ENCODE peak calls at places on chromosomes 13 and 19, in four cellular contexts. I, M, J and D are unnamed samples.

GRCh38 chr19:40799558-40800338 is 757 bp downstream of the EGLN2 start:
- DNase-seq in I (peak), M (no peak), J (peak), D (peak)

GRCh38 chr13:102677122-102677521 is 17.7 kb downstream of the METTL21C start:
- DNase-seq in I (no peak), M (no peak), J (no peak), D (no peak)

GRCh38 chr19:46471116-46471733 is at the start of gene PNMA8A:
- DNase-seq in I (peak), M (no peak), J (peak), D (peak)

GRCh38 chr19:29843180-29844051 is 31.6 kb downstream of the CCNE1 start:
- DNase-seq in I (peak), M (no peak), J (peak), D (peak)

GRCh38 chr13:110403315-110403714 is 96.2 kb downstream of the COL4A2 start:
- DNase-seq in I (no peak), M (no peak), J (peak), D (no peak)

GRCh38 chr13:23469901-23470525 is 36.5 kb upstream of the SACS start:
- DNase-seq in I (peak), M (no peak), J (peak), D (peak)

GRCh38 chr13:93224545-93224944 is 2.1 kb upstream of the GPC6 start:
- DNase-seq in I (peak), M (no peak), J (peak), D (peak)

GRCh38 chr13:101621099-101621498 is 168.6 kb downstream of the ITGBL1 start:
- DNase-seq in I (no peak), M (no peak), J (no peak), D (no peak)

GRCh38 chr19:45716314-45717130 is 14.2 kb downstream of the FBXO46 start:
- DNase-seq in I (peak), M (no peak), J (peak), D (peak)

GRCh38 chr19:10151521-10151920 is 31.8 kb upstream of the EIF3G start:
- DNase-seq in I (no peak), M (no peak), J (no peak), D (no peak)

GRCh38 chr13:111469916-111470506 is 149.6 kb downstream of the TEX29 start:
- DNase-seq in I (no peak), M (no peak), J (no peak), D (no peak)

GRCh38 chr19:2976609-2977000 is 759 bp upstream of the TLE6 start:
- DNase-seq in I (peak), M (no peak), J (peak), D (no peak)

GRCh38 chr19:30968841-30969399 is 380.3 kb downstream of the TSHZ3 start:
- DNase-seq in I (no peak), M (no peak), J (no peak), D (no peak)

GRCh38 chr19:16359074-16359473 is 34.4 kb downstream of the KLF2 start:
- DNase-seq in I (no peak), M (no peak), J (no peak), D (no peak)

GRCh38 chr19:38023245-38023644 is 116.2 kb downstream of the SIPA1L3 start:
- DNase-seq in I (no peak), M (no peak), J (peak), D (no peak)

GRCh38 chr19:43148233-43148632 is 38.1 kb downstream of the PSG5 start:
- DNase-seq in I (no peak), M (no peak), J (peak), D (no peak)

GRCh38 chr19:2033825-2034159 is 17.3 kb downstream of the MKNK2 start:
- DNase-seq in I (no peak), M (no peak), J (no peak), D (no peak)

GRCh38 chr13:68078874-68079273 is 848.7 kb upstream of the PCDH9 start:
- DNase-seq in I (no peak), M (no peak), J (no peak), D (no peak)

GRCh38 chr13:40528881-40529280 is 137.6 kb downstream of the FOXO1 start:
- DNase-seq in I (no peak), M (no peak), J (no peak), D (no peak)

DNA sequence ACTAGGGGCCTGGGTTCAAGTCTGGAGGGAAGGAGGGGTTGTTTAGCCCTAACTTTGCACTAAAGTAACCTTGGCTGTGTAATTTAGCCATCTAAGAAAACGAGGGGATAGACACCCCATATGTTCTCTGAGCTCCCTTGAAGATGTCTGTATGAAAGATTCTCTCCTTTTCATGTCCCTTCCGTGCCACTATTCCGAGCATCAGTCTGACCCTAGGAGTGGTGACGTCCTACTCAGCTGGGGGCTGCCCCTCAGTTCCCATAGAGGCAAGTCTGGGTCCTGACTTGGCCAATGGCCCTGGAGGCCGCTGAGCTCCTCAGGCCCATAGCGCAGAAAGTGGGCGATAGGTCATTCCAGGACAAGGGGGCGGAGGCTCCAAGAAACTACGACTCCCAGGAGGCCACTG is 790 bp upstream of the WDFY2 start:
- DNase-seq in I (no peak), M (no peak), J (no peak), D (no peak)
- TF ChIP-seq EZH2phosphoT487 in I (no peak), M (no peak), J (no peak), D (no peak)

GRCh38 chr19:55443045-55443823 is at the start of gene SHISA7:
- DNase-seq in I (peak), M (no peak), J (peak), D (no peak)
- TF ChIP-seq EZH2phosphoT487 in I (no peak), M (no peak), J (no peak), D (no peak)

GRCh38 chr19:35065574-35065973 is 24.1 kb downstream of the HPN start:
- DNase-seq in I (no peak), M (no peak), J (no peak), D (peak)
- TF ChIP-seq EZH2phosphoT487 in I (no peak), M (no peak), J (no peak), D (no peak)

GRCh38 chr19:13849991-13850909 is 26.7 kb upstream of the NANOS3 start:
- DNase-seq in I (peak), M (no peak), J (peak), D (peak)
- TF ChIP-seq EZH2phosphoT487 in I (no peak), M (no peak), J (no peak), D (no peak)

GRCh38 chr13:104327217-104327616 is 1261.0 kb upstream of the SLC10A2 start:
- DNase-seq in I (no peak), M (no peak), J (no peak), D (no peak)
- TF ChIP-seq EZH2phosphoT487 in I (no peak), M (no peak), J (no peak), D (no peak)

DNA sequence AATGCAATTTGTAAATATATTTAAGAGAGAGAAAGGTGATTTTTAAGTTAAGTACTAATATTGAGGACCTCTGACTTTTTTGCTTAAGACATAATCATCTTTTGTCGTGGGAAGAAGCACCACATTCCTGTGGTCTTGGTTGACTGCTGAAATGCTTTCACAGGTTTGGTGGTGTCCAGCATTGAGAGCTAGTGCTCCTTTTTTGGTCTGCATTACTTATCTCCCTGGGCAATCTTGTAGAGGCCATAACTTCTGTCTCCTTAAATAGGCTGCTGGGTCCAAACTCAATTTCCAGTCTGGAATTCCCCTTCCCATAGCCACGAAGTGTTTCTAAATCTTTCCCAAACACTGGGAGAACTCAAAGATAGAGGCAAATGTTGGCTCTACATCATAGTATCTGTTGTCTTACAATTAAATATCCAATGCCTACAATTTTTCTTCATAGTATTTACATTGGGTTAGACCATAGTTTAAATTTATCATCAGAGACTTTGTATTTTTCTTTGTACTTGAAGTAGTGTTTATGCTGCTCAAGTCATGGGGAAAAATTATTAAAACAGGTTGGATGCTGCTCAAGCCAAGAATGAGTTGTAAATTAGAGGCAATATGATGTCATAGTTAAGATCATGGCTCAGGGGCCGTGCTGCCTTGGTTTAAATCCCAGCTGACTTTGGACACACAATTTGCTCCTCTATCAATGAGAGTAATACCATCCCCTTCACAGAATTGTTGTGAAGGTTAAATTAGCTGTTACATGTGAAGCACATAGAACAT is 105.6 kb downstream of the POSTN start:
- DNase-seq in I (no peak), M (no peak), J (peak), D (no peak)
- TF ChIP-seq EZH2phosphoT487 in I (no peak), M (no peak), J (peak), D (no peak)